ENCODE peak calls at places on chromosomes 1 and 21, in ten cellular contexts. R is HAP-1; F is sigmoid colon; Y is CD4-positive, CD25-positive, alpha-beta regulatory T cell; N is GM23338; V is colonic mucosa; L is fibroblast of lung; G is right atrium auricular region; X is psoas muscle; P is breast epithelium. A is an unnamed sample. For H3K36me3, the result is how much of the 10 kb centered on the place peaks cover.

GRCh38 chr1:222028151-222028550 is 286.3 kb upstream of the DUSP10 start:
- DNase-seq in R (no peak), F (no peak), Y (no peak), N (no peak), V (no peak), L (no peak), G (no peak), X (no peak), P (no peak), A (no peak)

GRCh38 chr21:43855955-43856354 is 9.1 kb upstream of the AGPAT3 start:
- DNase-seq in R (no peak), F (peak), Y (peak), N (no peak), V (no peak), L (no peak), G (no peak), X (no peak), P (no peak), A (peak)

GRCh38 chr1:195053478-195053877 is 1554.8 kb downstream of the KCNT2 start:
- DNase-seq in R (no peak), F (no peak), Y (peak), N (no peak), V (no peak), L (peak), G (no peak), X (no peak), P (no peak), A (no peak)

GRCh38 chr1:2944705-2945104 is 76.6 kb upstream of the ACTRT2 start:
- DNase-seq in R (no peak), F (peak), Y (no peak), N (no peak), V (no peak), L (no peak), G (no peak), X (no peak), P (no peak), A (no peak)

GRCh38 chr1:55067022-55067781 is 27.9 kb downstream of the PCSK9 start:
- DNase-seq in R (no peak), F (no peak), Y (no peak), N (no peak), V (no peak), L (no peak), G (no peak), X (peak), P (no peak), A (no peak)

GRCh38 chr1:152459596-152460528 is 45.8 kb upstream of the CRNN start:
- DNase-seq in R (peak), F (peak), Y (peak), N (peak), V (peak), L (peak), G (peak), X (peak), P (no peak), A (peak)

GRCh38 chr1:178572604-178573003 is 59.7 kb downstream of the TEX35 start:
- DNase-seq in R (no peak), F (no peak), Y (no peak), N (peak), V (no peak), L (no peak), G (no peak), X (no peak), P (no peak), A (no peak)

GRCh38 chr1:183244466-183244865 is 58.4 kb downstream of the LAMC2 start:
- DNase-seq in R (no peak), F (peak), Y (no peak), N (no peak), V (peak), L (peak), G (peak), X (peak), P (no peak), A (no peak)

GRCh38 chr1:26278835-26279597 is 870 bp upstream of the SH3BGRL3 start:
- DNase-seq in R (no peak), F (no peak), Y (peak), N (no peak), V (peak), L (peak), G (peak), X (peak), P (no peak), A (peak)

GRCh38 chr1:234212764-234213406 is 160.4 kb upstream of the COA6 start:
- DNase-seq in R (peak), F (no peak), Y (peak), N (peak), V (no peak), L (peak), G (peak), X (no peak), P (no peak), A (no peak)

GRCh38 chr21:33655591-33656221 is 13.4 kb downstream of the ITSN1 start:
- DNase-seq in R (no peak), F (no peak), Y (no peak), N (peak), V (peak), L (peak), G (no peak), X (no peak), P (no peak), A (no peak)

GRCh38 chr21:26982767-26983166 is 15.9 kb upstream of the ADAMTS5 start:
- DNase-seq in R (no peak), F (no peak), Y (no peak), N (peak), V (no peak), L (peak), G (no peak), X (no peak), P (no peak), A (no peak)

GRCh38 chr1:1941868-1942752 is 23.0 kb upstream of the TMEM52 start:
- DNase-seq in R (no peak), F (no peak), Y (no peak), N (no peak), V (no peak), L (no peak), G (no peak), X (no peak), P (no peak), A (peak)

GRCh38 chr1:206591236-206591635 is 21.0 kb downstream of the EIF2D start:
- DNase-seq in R (no peak), F (no peak), Y (no peak), N (no peak), V (no peak), L (no peak), G (no peak), X (no peak), P (no peak), A (no peak)
- H3K36me3 ChIP-seq in R (half or more), F (under half), Y (half or more), N (under half), V (under half), L (under half), G (half or more), X (under half), P (under half), A (under half)

GRCh38 chr1:90730247-90731022 is 13.3 kb upstream of the BARHL2 start:
- DNase-seq in R (peak), F (no peak), Y (peak), N (peak), V (no peak), L (peak), G (no peak), X (no peak), P (no peak), A (no peak)
- H3K36me3 ChIP-seq in R (under half), F (under half), Y (under half), N (under half), V (under half), L (under half), G (under half), X (under half), P (under half), A (under half)

DNA sequence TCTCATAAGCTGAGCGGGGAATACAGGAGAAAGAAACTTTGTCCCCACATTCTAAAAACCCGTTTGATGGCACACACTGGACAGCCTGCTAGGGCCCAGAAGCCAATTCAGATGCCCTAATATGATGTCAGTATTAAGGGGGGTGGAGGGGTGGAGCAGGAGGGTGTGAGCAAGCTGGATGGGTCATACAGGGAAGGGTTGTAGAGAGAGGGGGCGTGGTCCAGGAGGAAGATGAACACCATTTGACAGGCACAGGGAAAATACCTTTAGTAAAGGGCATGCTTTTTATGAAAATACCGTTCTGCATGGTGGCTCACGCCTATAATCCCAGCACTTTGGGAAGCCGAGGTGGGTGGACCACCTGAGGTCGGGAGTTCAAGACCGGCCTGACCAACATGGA is 6.0 kb downstream of the TARS2 start:
- DNase-seq in R (peak), F (peak), Y (no peak), N (no peak), V (no peak), L (no peak), G (no peak), X (no peak), P (no peak), A (no peak)
- H3K36me3 ChIP-seq in R (half or more), F (under half), Y (under half), N (under half), V (under half), L (under half), G (half or more), X (under half), P (under half), A (under half)

GRCh38 chr1:100132566-100133477 is at the start of the genes SASS6 and TRMT13:
- DNase-seq in R (peak), F (peak), Y (peak), N (peak), V (peak), L (peak), G (peak), X (peak), P (peak), A (peak)

GRCh38 chr1:100141192-100141591 is 8.2 kb downstream of the TRMT13 start:
- DNase-seq in R (no peak), F (no peak), Y (no peak), N (no peak), V (no peak), L (no peak), G (no peak), X (no peak), P (no peak), A (no peak)

GRCh38 chr1:100142343-100142742 is 9.4 kb downstream of the TRMT13 start:
- DNase-seq in R (no peak), F (no peak), Y (no peak), N (no peak), V (no peak), L (no peak), G (no peak), X (no peak), P (no peak), A (no peak)

GRCh38 chr1:100134872-100135271 is 1.9 kb downstream of the TRMT13 start:
- DNase-seq in R (no peak), F (no peak), Y (no peak), N (no peak), V (no peak), L (no peak), G (no peak), X (no peak), P (no peak), A (no peak)

DNA sequence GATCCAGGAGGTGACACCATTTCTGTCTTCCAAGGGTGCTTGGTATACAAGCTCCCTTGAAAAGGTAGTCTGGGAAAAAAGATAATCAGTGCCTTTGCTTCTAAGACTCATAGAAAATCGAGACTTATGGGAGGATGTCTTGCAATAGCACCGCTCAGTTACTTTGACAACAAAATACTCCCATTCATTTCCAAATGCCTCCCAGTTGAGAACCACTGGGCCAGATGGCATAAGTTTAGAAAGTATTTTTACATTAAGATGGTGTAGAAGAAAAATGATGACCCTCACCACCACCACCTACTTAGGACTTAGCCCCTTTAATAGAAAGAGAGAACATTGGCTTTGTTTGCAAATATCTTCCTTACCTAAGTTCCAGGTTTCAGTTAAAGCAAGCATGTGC is 4.6 kb downstream of the TRMT13 start:
- DNase-seq in R (no peak), F (no peak), Y (no peak), N (no peak), V (no peak), L (no peak), G (no peak), X (no peak), P (no peak), A (no peak)
- H3K36me3 ChIP-seq in R (half or more), F (under half), Y (half or more), N (under half), V (under half), L (under half), G (under half), X (under half), P (under half), A (under half)

GRCh38 chr1:100100202-100100601 is 32.5 kb downstream of the SASS6 start:
- DNase-seq in R (no peak), F (no peak), Y (no peak), N (no peak), V (no peak), L (peak), G (no peak), X (no peak), P (no peak), A (no peak)
- H3K36me3 ChIP-seq in R (half or more), F (under half), Y (under half), N (under half), V (under half), L (under half), G (under half), X (under half), P (under half), A (under half)

GRCh38 chr21:28334407-28334806 is 658.3 kb downstream of the LTN1 start:
- DNase-seq in R (no peak), F (no peak), Y (no peak), N (no peak), V (no peak), L (no peak), G (no peak), X (no peak), P (no peak), A (no peak)

GRCh38 chr21:28337319-28337718 is 655.4 kb downstream of the LTN1 start:
- DNase-seq in R (no peak), F (no peak), Y (peak), N (peak), V (no peak), L (peak), G (no peak), X (no peak), P (no peak), A (no peak)

GRCh38 chr21:28333455-28334108 is 659.1 kb downstream of the LTN1 start:
- DNase-seq in R (no peak), F (no peak), Y (no peak), N (no peak), V (no peak), L (peak), G (no peak), X (no peak), P (no peak), A (no peak)

GRCh38 chr21:28338906-28339305 is 653.8 kb downstream of the LTN1 start:
- DNase-seq in R (no peak), F (no peak), Y (no peak), N (no peak), V (no peak), L (no peak), G (no peak), X (no peak), P (no peak), A (no peak)

DNA sequence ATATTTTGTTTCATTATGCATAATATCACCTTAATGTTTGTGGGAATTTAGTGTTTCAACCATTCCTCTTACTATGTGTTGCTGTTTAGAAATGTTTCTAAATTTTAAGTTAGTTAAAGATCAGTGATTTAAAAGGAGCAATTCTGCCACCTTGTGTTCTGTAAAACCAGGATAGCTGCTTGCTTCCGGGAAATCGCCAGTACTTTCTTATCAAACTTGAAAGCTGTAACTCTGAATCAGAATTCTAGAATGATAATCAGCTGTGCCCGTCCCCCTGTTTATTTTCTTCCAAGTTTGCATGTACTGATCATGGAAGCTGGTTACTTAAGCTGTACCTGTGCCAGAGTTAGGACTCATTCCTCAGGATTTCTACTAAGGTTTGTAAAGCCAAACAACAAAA is 656.4 kb downstream of the LTN1 start:
- DNase-seq in R (no peak), F (no peak), Y (peak), N (peak), V (no peak), L (peak), G (no peak), X (no peak), P (no peak), A (no peak)
- H3K36me3 ChIP-seq in R (under half), F (under half), Y (under half), N (under half), V (under half), L (under half), G (under half), X (under half), P (under half), A (under half)